ENCODE peak calls at places on chromosomes 6 and 20, in nine cellular contexts. O, F, R, K, J, L, Z, U and V are unnamed samples. For H3K27me3, the result is how much of the 10 kb centered on the place peaks cover.

GRCh38 chr6:167840526-167841179 is 13.9 kb downstream of the AFDN start:
- DNase-seq in O (no peak), F (no peak), R (no peak), K (peak), J (no peak), L (peak), Z (no peak), U (no peak), V (no peak)

GRCh38 chr6:43860285-43860684 is 90.3 kb downstream of the VEGFA start:
- DNase-seq in O (no peak), F (no peak), R (no peak), K (no peak), J (no peak), L (no peak), Z (no peak), U (no peak), V (no peak)

GRCh38 chr6:116011096-116011401 is 49.6 kb downstream of the FRK start:
- DNase-seq in O (no peak), F (no peak), R (no peak), K (no peak), J (no peak), L (no peak), Z (no peak), U (no peak), V (no peak)

GRCh38 chr6:90003941-90004340 is 109.7 kb downstream of the GJA10 start:
- DNase-seq in O (no peak), F (no peak), R (no peak), K (no peak), J (no peak), L (no peak), Z (no peak), U (no peak), V (no peak)

GRCh38 chr20:51695574-51696303 is 72.5 kb downstream of the ATP9A start:
- DNase-seq in O (no peak), F (peak), R (peak), K (no peak), J (no peak), L (no peak), Z (no peak), U (no peak), V (no peak)

GRCh38 chr6:169774347-169774746 is 22.9 kb downstream of the ERMARD start:
- DNase-seq in O (no peak), F (no peak), R (no peak), K (no peak), J (no peak), L (peak), Z (no peak), U (no peak), V (no peak)

GRCh38 chr20:49207071-49207470 is 12.1 kb upstream of the DDX27 start:
- DNase-seq in O (no peak), F (no peak), R (no peak), K (peak), J (no peak), L (peak), Z (no peak), U (no peak), V (no peak)

GRCh38 chr6:109962271-109962670 is 15.8 kb upstream of the GPR6 start:
- DNase-seq in O (peak), F (no peak), R (no peak), K (no peak), J (no peak), L (no peak), Z (no peak), U (no peak), V (no peak)

GRCh38 chr6:140670013-140670412 is 1295.6 kb upstream of the CITED2 start:
- DNase-seq in O (no peak), F (no peak), R (no peak), K (no peak), J (no peak), L (no peak), Z (no peak), U (no peak), V (no peak)

GRCh38 chr20:62347151-62347404 is 20.0 kb downstream of the LAMA5 start:
- DNase-seq in O (no peak), F (no peak), R (no peak), K (no peak), J (no peak), L (no peak), Z (no peak), U (no peak), V (no peak)

GRCh38 chr20:19849341-19850189 is 91.5 kb downstream of the RIN2 start:
- DNase-seq in O (no peak), F (peak), R (no peak), K (no peak), J (no peak), L (no peak), Z (no peak), U (no peak), V (no peak)

GRCh38 chr20:10079964-10080363 is 45.2 kb downstream of the ANKEF1 start:
- DNase-seq in O (no peak), F (peak), R (no peak), K (no peak), J (no peak), L (no peak), Z (no peak), U (no peak), V (no peak)

GRCh38 chr20:36744764-36745191 is 1.1 kb downstream of the NDRG3 start:
- DNase-seq in O (no peak), F (peak), R (peak), K (peak), J (no peak), L (peak), Z (no peak), U (no peak), V (peak)

GRCh38 chr20:17859002-17859615 is 109.5 kb downstream of the SNX5 start:
- DNase-seq in O (no peak), F (no peak), R (no peak), K (no peak), J (no peak), L (no peak), Z (peak), U (no peak), V (no peak)

GRCh38 chr20:3158968-3159431 is 665 bp downstream of the FASTKD5 start:
- DNase-seq in O (no peak), F (no peak), R (peak), K (peak), J (no peak), L (peak), Z (no peak), U (no peak), V (no peak)

GRCh38 chr6:45574885-45575284 is 197.2 kb upstream of the SUPT3H start:
- DNase-seq in O (no peak), F (no peak), R (no peak), K (no peak), J (no peak), L (no peak), Z (no peak), U (no peak), V (no peak)

GRCh38 chr20:22684072-22684762 is 99.8 kb upstream of the FOXA2 start:
- DNase-seq in O (peak), F (peak), R (peak), K (peak), J (peak), L (peak), Z (peak), U (peak), V (no peak)

GRCh38 chr20:50379049-50379990 is 130.9 kb upstream of the PTPN1 start:
- DNase-seq in O (no peak), F (peak), R (peak), K (no peak), J (no peak), L (no peak), Z (no peak), U (peak), V (peak)

GRCh38 chr6:132764370-132764769 is 6.7 kb upstream of the VNN2 start:
- DNase-seq in O (no peak), F (no peak), R (no peak), K (no peak), J (no peak), L (peak), Z (no peak), U (no peak), V (peak)

GRCh38 chr6:27601668-27602254 is 128.9 kb upstream of the ZNF184 start:
- DNase-seq in O (no peak), F (no peak), R (no peak), K (peak), J (peak), L (peak), Z (no peak), U (no peak), V (no peak)

GRCh38 chr6:144331610-144332009 is 46.5 kb downstream of the UTRN start:
- DNase-seq in O (no peak), F (no peak), R (no peak), K (no peak), J (no peak), L (peak), Z (no peak), U (no peak), V (no peak)

GRCh38 chr20:61570796-61571195 is 318.7 kb downstream of the CDH4 start:
- DNase-seq in O (no peak), F (no peak), R (no peak), K (no peak), J (no peak), L (no peak), Z (no peak), U (no peak), V (no peak)

GRCh38 chr6:73421534-73421933 is 26.9 kb downstream of the DDX43 start:
- DNase-seq in O (no peak), F (peak), R (no peak), K (peak), J (no peak), L (no peak), Z (no peak), U (no peak), V (no peak)

GRCh38 chr6:52191824-52192223 is 5.6 kb downstream of the IL17A start:
- DNase-seq in O (no peak), F (no peak), R (no peak), K (no peak), J (no peak), L (no peak), Z (no peak), U (no peak), V (no peak)

GRCh38 chr6:118579786-118580185 is 31.7 kb downstream of the PLN start:
- DNase-seq in O (no peak), F (no peak), R (no peak), K (no peak), J (no peak), L (no peak), Z (no peak), U (no peak), V (no peak)

GRCh38 chr6:116370717-116371383 is at the start of gene DSE:
- DNase-seq in O (no peak), F (peak), R (peak), K (peak), J (no peak), L (peak), Z (no peak), U (peak), V (peak)

GRCh38 chr6:111456208-111456607 is 26.8 kb downstream of the REV3L start:
- DNase-seq in O (no peak), F (no peak), R (no peak), K (no peak), J (no peak), L (no peak), Z (no peak), U (no peak), V (no peak)

GRCh38 chr6:15129872-15130271 is 116.0 kb upstream of the JARID2 start:
- DNase-seq in O (no peak), F (no peak), R (no peak), K (no peak), J (no peak), L (peak), Z (no peak), U (no peak), V (no peak)

GRCh38 chr6:3076320-3076719 is 8.0 kb downstream of the RIPK1 start:
- DNase-seq in O (no peak), F (no peak), R (no peak), K (no peak), J (no peak), L (no peak), Z (no peak), U (no peak), V (no peak)

GRCh38 chr20:31989030-31989645 is 21.1 kb upstream of the CCM2L start:
- DNase-seq in O (no peak), F (no peak), R (no peak), K (no peak), J (no peak), L (no peak), Z (no peak), U (no peak), V (no peak)

GRCh38 chr6:158805698-158806373 is 13.3 kb downstream of the EZR start:
- DNase-seq in O (no peak), F (no peak), R (no peak), K (no peak), J (no peak), L (no peak), Z (no peak), U (no peak), V (no peak)

DNA sequence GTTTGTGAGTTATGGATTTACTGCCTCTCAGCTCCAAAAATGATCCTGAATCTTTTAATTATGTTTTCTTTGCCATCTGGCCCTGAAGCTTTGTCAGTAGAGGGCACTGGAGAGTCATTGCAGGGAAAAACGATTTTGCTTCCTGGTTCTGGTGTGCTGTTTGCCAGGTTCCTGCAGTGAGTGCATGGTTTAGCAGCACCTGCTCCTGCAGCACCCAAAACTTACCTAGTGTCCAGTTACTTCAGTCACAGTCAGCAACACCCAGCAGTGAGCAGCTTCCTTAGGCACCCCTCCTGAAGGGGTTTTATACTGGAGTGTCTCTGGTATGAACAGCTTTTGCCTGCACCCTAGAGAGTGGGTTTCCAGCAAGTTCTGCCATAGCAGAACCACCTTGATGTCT is 6.0 kb upstream of the TRIM26 start:
- DNase-seq in O (no peak), F (peak), R (peak), K (peak), J (peak), L (peak), Z (peak), U (no peak), V (no peak)
- TF ChIP-seq POLR2AphosphoS5 in O (no peak), F (peak), R (no peak), K (no peak), J (no peak), L (no peak), Z (no peak), U (no peak), V (no peak)

GRCh38 chr6:10419749-10420545 is 5.1 kb upstream of the TFAP2A start:
- DNase-seq in O (no peak), F (no peak), R (no peak), K (no peak), J (no peak), L (no peak), Z (no peak), U (no peak), V (no peak)

GRCh38 chr6:10422282-10423034 is 7.6 kb upstream of the TFAP2A start:
- DNase-seq in O (no peak), F (no peak), R (no peak), K (no peak), J (no peak), L (no peak), Z (no peak), U (no peak), V (no peak)

GRCh38 chr6:10418862-10419748 is 4.2 kb upstream of the TFAP2A start:
- DNase-seq in O (no peak), F (peak), R (no peak), K (peak), J (no peak), L (peak), Z (no peak), U (no peak), V (peak)

GRCh38 chr6:10421508-10422281 is 6.8 kb upstream of the TFAP2A start:
- DNase-seq in O (no peak), F (no peak), R (no peak), K (no peak), J (no peak), L (peak), Z (no peak), U (no peak), V (no peak)

DNA sequence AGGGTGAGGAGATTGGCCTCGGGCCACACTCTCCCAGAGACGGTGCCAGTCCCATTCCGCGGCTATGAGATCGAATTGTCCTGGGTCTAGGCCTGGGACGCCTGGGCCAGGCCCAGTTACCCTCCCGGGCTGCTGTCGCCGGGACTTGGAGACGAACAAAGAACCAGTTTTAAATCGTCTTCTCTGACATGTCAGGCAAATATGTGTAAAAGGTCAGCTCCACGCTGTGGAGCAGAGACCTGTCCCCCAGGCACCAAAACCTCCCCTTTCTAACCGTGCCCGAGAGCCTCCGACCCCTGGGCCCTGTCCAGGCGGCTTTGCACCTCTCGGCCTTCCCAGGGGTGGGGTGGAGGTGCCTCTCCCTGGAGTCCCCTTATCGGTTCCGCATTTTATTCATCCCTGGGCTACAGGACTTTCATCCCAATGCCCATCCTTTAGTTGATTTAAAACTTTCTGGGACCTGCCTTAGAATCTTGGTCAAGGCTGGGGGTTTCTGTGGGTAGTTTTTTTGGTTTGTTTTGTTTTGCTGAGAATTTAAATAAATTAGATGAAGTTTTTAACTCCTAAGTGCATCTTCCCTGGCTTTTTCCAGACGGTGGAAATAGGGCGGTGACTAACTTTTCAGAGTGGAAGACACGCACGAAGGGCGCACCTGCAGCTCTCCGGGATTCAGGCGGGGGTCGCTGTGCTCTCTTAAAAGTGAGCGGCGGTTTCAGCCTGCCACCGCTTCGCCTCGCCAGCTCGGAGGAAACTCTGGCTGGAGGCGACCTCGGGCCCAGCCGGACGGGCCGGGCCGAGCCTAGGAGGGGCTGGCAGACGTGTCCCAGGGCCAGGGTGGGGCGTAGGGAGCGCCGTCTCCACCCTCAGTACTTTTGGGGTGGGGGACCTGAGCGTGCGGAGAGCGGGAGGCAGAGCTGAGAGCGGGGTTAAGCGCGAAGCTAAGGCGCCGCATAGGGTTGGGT is 6.0 kb upstream of the TFAP2A start:
- DNase-seq in O (no peak), F (no peak), R (no peak), K (no peak), J (no peak), L (peak), Z (no peak), U (no peak), V (peak)
- H3K27me3 ChIP-seq in O (under half), F (under half), R (half or more), K (under half), J (under half), L (half or more), Z (under half), U (half or more), V (half or more)

GRCh38 chr20:4320284-4320683 is 304.9 kb upstream of the RNF24 start:
- DNase-seq in O (no peak), F (no peak), R (no peak), K (no peak), J (no peak), L (no peak), Z (no peak), U (no peak), V (no peak)
- TF ChIP-seq POLR2AphosphoS5 in O (no peak), F (no peak), R (no peak), K (no peak), J (no peak), L (no peak), Z (no peak), U (no peak), V (no peak)

GRCh38 chr20:35398660-35399144 is 13.1 kb downstream of the UQCC1 start:
- DNase-seq in O (no peak), F (no peak), R (no peak), K (no peak), J (no peak), L (no peak), Z (no peak), U (no peak), V (no peak)
- H3K27me3 ChIP-seq in O (under half), F (under half), R (under half), K (under half), J (under half), L (under half), Z (under half), U (under half), V (under half)